ENCODE peak calls at places on chromosomes 3 and 15, in six cellular contexts. C is stimulated activated CD8-positive, alpha-beta memory T cell treated with anti-CD3 and anti-CD28 coated beads, Interleukin-12 subunit alpha, Interleukin-12 subunit beta, amount 100 ng/mL, for 1 hour; P is HTR-8/SVneo; J is choroid plexus epithelial cell; Q is OCI-LY7; W is stimulated activated CD4-positive, alpha-beta T cell treated with anti-CD3 and anti-CD28 coated beads, TNF-alpha, amount 100 ng/mL, for 4 hours. U is an unnamed sample.

GRCh38 chr3:191774485-191774884 is 313.5 kb downstream of the PYDC2 start:
- DNase-seq in C (no peak), P (peak; percentile 42), J (peak; percentile 49), Q (no peak), W (no peak), U (peak; percentile 93)

GRCh38 chr15:81095690-81096365 is 38.2 kb upstream of the CFAP161 start:
- DNase-seq in C (no peak), P (no peak), J (no peak), Q (no peak), W (no peak), U (no peak)

GRCh38 chr15:64634576-64635485 is 140.6 kb downstream of the RBPMS2 start:
- DNase-seq in C (no peak), P (no peak), J (no peak), Q (no peak), W (no peak), U (no peak)

GRCh38 chr15:80695911-80696651 is 971 bp downstream of the ABHD17C start:
- DNase-seq in C (no peak), P (peak; percentile 47), J (no peak), Q (peak; percentile 1), W (no peak), U (peak; percentile 17)

GRCh38 chr3:57681691-57682090 is 11.2 kb downstream of the DENND6A start:
- DNase-seq in C (no peak), P (no peak), J (no peak), Q (no peak), W (no peak), U (no peak)

GRCh38 chr15:57758556-57758955 is 52.0 kb downstream of the POLR2M start:
- DNase-seq in C (no peak), P (no peak), J (no peak), Q (no peak), W (no peak), U (no peak)

GRCh38 chr3:127964053-127964452 is 49.0 kb downstream of the KBTBD12 start:
- DNase-seq in C (no peak), P (no peak), J (peak; percentile 79), Q (no peak), W (no peak), U (peak; percentile 25)

GRCh38 chr3:63532521-63532920 is 120.0 kb upstream of the SNTN start:
- DNase-seq in C (no peak), P (no peak), J (no peak), Q (no peak), W (no peak), U (no peak)

GRCh38 chr3:44012146-44012899 is 229.4 kb upstream of the TOPAZ1 start:
- DNase-seq in C (no peak), P (no peak), J (no peak), Q (no peak), W (no peak), U (no peak)

GRCh38 chr3:72480366-72480765 is 367.9 kb downstream of the SHQ1 start:
- DNase-seq in C (no peak), P (no peak), J (no peak), Q (no peak), W (no peak), U (no peak)

GRCh38 chr15:57861805-57862586 is 155.5 kb downstream of the POLR2M start:
- DNase-seq in C (no peak), P (peak; percentile 22), J (peak; percentile 82), Q (no peak), W (no peak), U (peak; percentile 92)

GRCh38 chr3:126034481-126035361 is 49.2 kb downstream of the SLC41A3 start:
- DNase-seq in C (no peak), P (no peak), J (peak; percentile 39), Q (no peak), W (no peak), U (peak; percentile 16)

GRCh38 chr3:181855825-181856224 is 144.1 kb downstream of the SOX2 start:
- DNase-seq in C (no peak), P (no peak), J (no peak), Q (no peak), W (no peak), U (no peak)

GRCh38 chr15:81312790-81313543 is 11.0 kb downstream of the STARD5 start:
- DNase-seq in C (no peak), P (peak; percentile 88), J (peak; percentile 98), Q (no peak), W (no peak), U (peak; percentile 99)

GRCh38 chr3:15766406-15766805 is 31.4 kb downstream of the ANKRD28 start:
- DNase-seq in C (no peak), P (no peak), J (no peak), Q (no peak), W (no peak), U (no peak)

GRCh38 chr3:177211503-177212277 is 14.4 kb upstream of the TBL1XR1 start:
- DNase-seq in C (no peak), P (no peak), J (peak; percentile 48), Q (no peak), W (no peak), U (peak; percentile 16)

GRCh38 chr3:156307704-156308103 is 187.3 kb downstream of the KCNAB1 start:
- DNase-seq in C (no peak), P (no peak), J (peak; percentile 86), Q (no peak), W (no peak), U (peak; percentile 79)

GRCh38 chr3:4033296-4033695 is 234.1 kb downstream of the LRRN1 start:
- DNase-seq in C (no peak), P (no peak), J (no peak), Q (no peak), W (no peak), U (no peak)

GRCh38 chr3:44248152-44248551 is 6.5 kb downstream of the TOPAZ1 start:
- DNase-seq in C (no peak), P (no peak), J (no peak), Q (no peak), W (no peak), U (no peak)

GRCh38 chr3:49700453-49701128 is 11.2 kb downstream of the RNF123 start:
- DNase-seq in C (no peak), P (no peak), J (no peak), Q (no peak), W (no peak), U (no peak)

GRCh38 chr15:76012021-76012551 is at the start of gene NRG4:
- DNase-seq in C (no peak), P (no peak), J (peak; percentile 42), Q (no peak), W (no peak), U (peak; percentile 2)

GRCh38 chr3:14513566-14514322 is 26.4 kb downstream of the GRIP2 start:
- DNase-seq in C (no peak), P (no peak), J (no peak), Q (no peak), W (no peak), U (no peak)

GRCh38 chr3:195187609-195188529 is 83.1 kb downstream of the XXYLT1 start:
- DNase-seq in C (no peak), P (no peak), J (peak; percentile 78), Q (no peak), W (no peak), U (peak; percentile 68)

GRCh38 chr15:57143511-57144078 is 225.2 kb downstream of the TCF12 start:
- DNase-seq in C (no peak), P (no peak), J (no peak), Q (no peak), W (no peak), U (no peak)

GRCh38 chr3:163776753-163777152 is 1301.5 kb downstream of the SI start:
- DNase-seq in C (no peak), P (peak; percentile 4), J (no peak), Q (no peak), W (no peak), U (no peak)

GRCh38 chr15:68184616-68185470 is 20.3 kb downstream of the CALML4 start:
- DNase-seq in C (no peak), P (no peak), J (no peak), Q (no peak), W (no peak), U (no peak)

GRCh38 chr3:15873415-15873814 is 75.6 kb upstream of the ANKRD28 start:
- DNase-seq in C (no peak), P (no peak), J (no peak), Q (no peak), W (no peak), U (no peak)

U was measured in fibroblast of mammary gland.